ENCODE peak calls at places on chromosomes 16 and 17, in four cellular contexts. K, X, H and A are unnamed samples.
A peak's percentile ranks its signal among the peaks of the same experiment; 100 is the strongest.

GRCh38 chr17:38922538-38923291 is 2.7 kb upstream of the LASP1NB start:
- DNase-seq in K (peak; percentile 36), X (no peak), H (no peak), A (peak; percentile 63)

GRCh38 chr16:26963109-26963508 is 103.6 kb upstream of the C16orf82 start:
- DNase-seq in K (peak; percentile 55), X (no peak), H (peak; percentile 12), A (peak; percentile 70)

GRCh38 chr17:74601944-74602572 is 10.0 kb upstream of the CD300LD start:
- DNase-seq in K (peak; percentile 73), X (no peak), H (peak; percentile 60), A (no peak)

GRCh38 chr16:12271006-12271405 is 294.5 kb downstream of the SNX29 start:
- DNase-seq in K (peak; percentile 68), X (no peak), H (peak; percentile 52), A (peak; percentile 31)

GRCh38 chr17:27620721-27621120 is 10.3 kb upstream of the LGALS9 start:
- DNase-seq in K (no peak), X (no peak), H (no peak), A (no peak)

GRCh38 chr17:41466988-41467387 is at the start of gene KRT32:
- DNase-seq in K (no peak), X (no peak), H (no peak), A (no peak)

GRCh38 chr17:78010759-78011158 is 52.3 kb downstream of the TNRC6C start:
- DNase-seq in K (no peak), X (no peak), H (no peak), A (no peak)

GRCh38 chr17:50884354-50885311 is 18.5 kb upstream of the TOB1 start:
- DNase-seq in K (peak; percentile 69), X (no peak), H (peak; percentile 95), A (no peak)

GRCh38 chr16:5033256-5034166 is at the start of gene NAGPA:
- DNase-seq in K (peak; percentile 92), X (no peak), H (peak; percentile 87), A (peak; percentile 92)

GRCh38 chr16:50722960-50723359 is 18.9 kb upstream of the CYLD start:
- DNase-seq in K (no peak), X (no peak), H (no peak), A (no peak)

GRCh38 chr16:48231675-48232214 is 12.4 kb upstream of the LONP2 start:
- DNase-seq in K (peak; percentile 46), X (no peak), H (peak; percentile 49), A (peak; percentile 29)

GRCh38 chr17:82098939-82099765 is 1.1 kb upstream of the FASN start:
- DNase-seq in K (no peak), X (no peak), H (no peak), A (no peak)

GRCh38 chr17:41734949-41735313 is 488 bp upstream of the HAP1 start:
- DNase-seq in K (no peak), X (no peak), H (no peak), A (no peak)

GRCh38 chr17:10735821-10736220 is 6.0 kb upstream of the TMEM220 start:
- DNase-seq in K (no peak), X (no peak), H (no peak), A (no peak)

GRCh38 chr16:1580256-1580655 is 31.6 kb downstream of the IFT140 start:
- DNase-seq in K (no peak), X (no peak), H (no peak), A (no peak)

GRCh38 chr17:29237476-29238132 is 9.1 kb upstream of the CRYBA1 start:
- DNase-seq in K (peak; percentile 30), X (no peak), H (no peak), A (no peak)

GRCh38 chr17:16287563-16288027 is 65.7 kb downstream of the CENPV start:
- DNase-seq in K (peak; percentile 68), X (peak; percentile 80), H (peak; percentile 48), A (no peak)

GRCh38 chr17:21381076-21381706 is 5.0 kb downstream of the KCNJ12 start:
- DNase-seq in K (no peak), X (no peak), H (no peak), A (no peak)

GRCh38 chr16:3950343-3951193 is 70.1 kb upstream of the CREBBP start:
- DNase-seq in K (peak; percentile 32), X (no peak), H (no peak), A (no peak)

GRCh38 chr17:35241520-35241919 is 1.4 kb upstream of the SLFN5 start:
- DNase-seq in K (no peak), X (no peak), H (no peak), A (no peak)

GRCh38 chr16:66295761-66296546 is 70.5 kb upstream of the CDH5 start:
- DNase-seq in K (no peak), X (no peak), H (no peak), A (no peak)

GRCh38 chr16:71413341-71413740 is 28.5 kb downstream of the TLE7 start:
- DNase-seq in K (no peak), X (no peak), H (no peak), A (no peak)

GRCh38 chr16:47143677-47144558 is at the start of gene NETO2:
- DNase-seq in K (peak; percentile 78), X (no peak), H (peak; percentile 52), A (peak; percentile 80)

GRCh38 chr17:17988427-17988945 is 15.8 kb downstream of the DRC3 start:
- DNase-seq in K (no peak), X (no peak), H (no peak), A (no peak)

GRCh38 chr16:82862057-82862456 is 235.3 kb downstream of the CDH13 start:
- DNase-seq in K (no peak), X (no peak), H (no peak), A (no peak)

GRCh38 chr16:1543085-1543896 is 9.8 kb downstream of the TMEM204 start:
- DNase-seq in K (peak; percentile 80), X (peak; percentile 20), H (peak; percentile 39), A (no peak)

GRCh38 chr17:60398227-60398959 is 6.5 kb upstream of the USP32 start:
- DNase-seq in K (peak; percentile 36), X (peak; percentile 71), H (no peak), A (no peak)

GRCh38 chr17:49216953-49217650 is 6.6 kb downstream of the ABI3 start:
- DNase-seq in K (no peak), X (no peak), H (no peak), A (no peak)

GRCh38 chr17:50532452-50533024 is at the start of gene EPN3:
- DNase-seq in K (no peak), X (no peak), H (no peak), A (peak; percentile 78)

GRCh38 chr16:56932588-56933265 is 785 bp downstream of the HERPUD1 start:
- DNase-seq in K (peak; percentile 73), X (no peak), H (peak; percentile 94), A (peak; percentile 55)

GRCh38 chr17:40345161-40346034 is 19.1 kb downstream of the GJD3 start:
- DNase-seq in K (peak; percentile 78), X (no peak), H (peak; percentile 84), A (peak; percentile 87)

GRCh38 chr17:61904094-61904710 is 23.6 kb downstream of the INTS2 start:
- DNase-seq in K (no peak), X (peak; percentile 25), H (no peak), A (no peak)

GRCh38 chr17:50903604-50904521 is 37.7 kb upstream of the TOB1 start:
- DNase-seq in K (no peak), X (no peak), H (no peak), A (no peak)

GRCh38 chr17:40839194-40839593 is 16.8 kb upstream of the KRT10 start:
- DNase-seq in K (no peak), X (no peak), H (no peak), A (no peak)

GRCh38 chr17:50034504-50035364 is 21.2 kb upstream of the ITGA3 start:
- DNase-seq in K (no peak), X (no peak), H (no peak), A (no peak)

GRCh38 chr16:84482001-84482891 is 22.2 kb downstream of the MEAK7 start:
- DNase-seq in K (no peak), X (no peak), H (no peak), A (peak; percentile 33)

GRCh38 chr17:27929990-27930389 is 36.8 kb upstream of the LYRM9 start:
- DNase-seq in K (no peak), X (no peak), H (no peak), A (no peak)

GRCh38 chr16:26856271-26856670 is 210.5 kb upstream of the C16orf82 start:
- DNase-seq in K (no peak), X (no peak), H (no peak), A (no peak)

GRCh38 chr17:75876190-75876937 is 2.0 kb downstream of the TRIM47 start:
- DNase-seq in K (no peak), X (no peak), H (peak; percentile 97), A (peak; percentile 73)

GRCh38 chr17:75874323-75875181 is 3.8 kb downstream of the TRIM47 start:
- DNase-seq in K (no peak), X (no peak), H (no peak), A (no peak)

GRCh38 chr17:75875182-75875939 is 3.0 kb downstream of the TRIM47 start:
- DNase-seq in K (no peak), X (no peak), H (no peak), A (no peak)

GRCh38 chr17:75876938-75877751 is 1.2 kb downstream of the TRIM47 start:
- DNase-seq in K (no peak), X (no peak), H (peak; percentile 74), A (peak; percentile 70)

GRCh38 chr17:75875940-75876189 is 2.5 kb downstream of the TRIM47 start:
- DNase-seq in K (no peak), X (no peak), H (no peak), A (no peak)
- TF ChIP-seq HDAC6 in K (no peak), X (no peak), H (no peak), A (no peak)

GRCh38 chr16:9123871-9124270 is 32.4 kb downstream of the HAPSTR1 start:
- DNase-seq in K (no peak), X (no peak), H (no peak), A (peak; percentile 33)
- H3K4me3 ChIP-seq in K (no peak overlapping the region), X (no peak overlapping the region), H (no peak overlapping the region), A (no peak overlapping the region)

DNA sequence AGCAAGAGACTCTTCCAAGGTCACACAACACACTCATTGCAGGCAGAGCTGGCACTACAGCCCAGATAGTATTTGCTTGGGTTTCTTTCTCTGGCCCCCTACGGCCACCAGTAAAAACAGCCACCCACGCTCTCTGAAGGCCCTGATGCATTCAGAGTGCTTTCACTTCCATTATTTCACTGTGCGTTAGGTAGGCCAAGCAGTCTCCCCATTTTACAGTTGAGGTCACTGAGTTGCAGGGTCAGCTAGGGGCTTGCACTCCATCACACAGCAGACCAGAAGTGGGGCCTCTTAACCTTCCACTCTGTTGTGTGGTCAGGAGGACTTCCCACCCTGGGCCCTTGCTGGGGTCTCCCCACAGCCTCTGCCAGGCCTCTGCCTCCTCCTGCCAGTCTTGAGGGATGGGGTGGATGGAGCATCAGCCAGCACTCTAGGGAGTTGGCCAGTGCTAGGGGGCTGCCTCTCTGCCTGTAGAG is 2.5 kb downstream of the TBX21 start:
- DNase-seq in K (no peak), X (peak; percentile 59), H (no peak), A (no peak)
- TF ChIP-seq HDAC6 in K (no peak), X (no peak), H (no peak), A (no peak)

DNA sequence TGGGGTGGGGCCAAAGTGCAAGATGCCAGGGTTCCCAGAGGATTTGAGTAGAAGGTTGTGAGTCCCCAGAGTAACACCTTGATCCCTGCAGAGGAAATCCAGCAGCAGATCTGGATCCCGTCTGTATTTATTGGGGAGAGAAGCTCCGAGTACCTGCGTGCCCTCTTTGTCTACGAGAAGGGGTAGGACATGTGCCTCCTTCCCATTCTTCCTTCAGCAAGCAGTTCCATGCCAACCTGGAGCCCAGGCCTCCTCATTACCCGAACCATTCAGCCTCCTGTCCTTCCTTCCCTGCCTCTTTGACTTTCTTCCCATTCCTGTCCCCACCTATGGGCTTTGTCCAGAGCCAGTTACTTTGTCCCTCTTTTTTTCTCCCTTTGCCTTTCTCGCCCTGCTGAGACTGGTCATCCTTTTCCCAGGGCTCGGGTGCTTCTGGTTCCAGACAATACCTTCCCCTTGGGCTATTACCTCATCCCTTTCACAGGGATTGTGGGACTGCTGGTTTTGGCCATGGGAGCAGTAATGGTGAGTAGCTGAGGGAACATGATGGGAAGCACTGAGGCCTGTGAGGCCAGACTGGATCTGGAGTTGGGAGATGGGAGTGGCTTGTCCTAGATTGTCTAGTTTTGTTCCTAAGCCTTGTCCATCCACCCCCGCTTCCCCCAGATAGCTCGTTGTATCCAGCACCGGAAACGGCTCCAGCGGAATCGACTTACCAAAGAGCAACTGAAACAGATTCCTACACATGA is 2.9 kb downstream of the RNF167 start:
- DNase-seq in K (no peak), X (no peak), H (no peak), A (no peak)
- H3K4me3 ChIP-seq in K (no peak overlapping the region), X (peak overlapping the region; percentile 85), H (no peak overlapping the region), A (no peak overlapping the region)